ENCODE peak calls at places on chromosomes 12 and 14, in six cellular contexts. A is dorsolateral prefrontal cortex; W is GM04503; R is fibroblast of pulmonary artery; V is SK-MEL-5; S is CD8-positive, alpha-beta memory T cell. L is an unnamed sample.

GRCh38 chr14:36477266-36477665 is 42.8 kb downstream of the NKX2-1 start:
- DNase-seq in S (no peak), A (no peak), R (no peak), V (no peak), W (no peak), L (no peak)

GRCh38 chr12:93441111-93441616 is 583 bp downstream of the UBE2N start:
- DNase-seq in R (no peak), S (peak; percentile 35), W (no peak), V (no peak), A (peak; percentile 44), L (peak; percentile 30)

GRCh38 chr12:1692221-1692620 is 1.4 kb downstream of the ADIPOR2 start:
- DNase-seq in R (no peak), V (no peak), S (no peak), A (no peak), W (no peak), L (no peak)

GRCh38 chr12:115998119-115998633 is 279.3 kb downstream of the MED13L start:
- DNase-seq in S (no peak), W (peak; percentile 13), A (no peak), V (peak; percentile 61), R (peak; percentile 72), L (no peak)

GRCh38 chr12:52407918-52408317 is 1.8 kb upstream of the KRT82 start:
- DNase-seq in S (no peak), W (no peak), V (peak; percentile 4), A (no peak), R (no peak), L (no peak)

GRCh38 chr12:90028620-90029051 is 320.0 kb upstream of the ATP2B1 start:
- DNase-seq in S (no peak), A (no peak), V (no peak), R (peak; percentile 10), W (no peak), L (no peak)

GRCh38 chr12:110141389-110141788 is 17.2 kb downstream of the IFT81 start:
- DNase-seq in W (peak; percentile 71), R (peak; percentile 82), S (no peak), A (no peak), V (no peak), L (no peak)

GRCh38 chr12:95150501-95150900 is 66.8 kb downstream of the FGD6 start:
- DNase-seq in V (no peak), R (no peak), A (no peak), S (no peak), W (no peak), L (no peak)

GRCh38 chr12:116604151-116604550 is 45.0 kb downstream of the MAP1LC3B2 start:
- DNase-seq in V (peak; percentile 90), W (no peak), S (no peak), R (peak; percentile 25), A (no peak), L (no peak)

GRCh38 chr14:50002926-50003212 is 110.0 kb downstream of the ARF6 start:
- DNase-seq in V (no peak), A (no peak), S (no peak), W (no peak), R (no peak), L (no peak)

GRCh38 chr12:122072031-122072970 is 6.3 kb upstream of the MLXIP start:
- DNase-seq in S (no peak), W (peak; percentile 78), A (no peak), V (peak; percentile 63), R (peak; percentile 95), L (no peak)

GRCh38 chr12:69732088-69732487 is 6.6 kb upstream of the RAB3IP start:
- DNase-seq in V (no peak), A (no peak), W (no peak), S (no peak), R (peak; percentile 22), L (no peak)